ENCODE peak calls at places on chromosomes 12 and 14, in four cellular contexts. H is pancreas, F is RWPE2, N is AG04450. A is an unnamed sample.

GRCh38 chr12:126084480-126084879 is 1019.2 kb downstream of the AACS start:
- DNase-seq in H (peak), F (no peak), N (no peak), A (no peak)

GRCh38 chr12:40672650-40673319 is 19.5 kb upstream of the CNTN1 start:
- DNase-seq in H (no peak), F (no peak), N (no peak), A (no peak)

GRCh38 chr12:14773685-14774073 is 29.6 kb downstream of the WBP11 start:
- DNase-seq in H (no peak), F (no peak), N (no peak), A (no peak)

GRCh38 chr14:36111822-36112583 is 64.5 kb downstream of the PTCSC3 start:
- DNase-seq in H (no peak), F (no peak), N (no peak), A (no peak)

GRCh38 chr14:68941820-68942219 is 37.3 kb downstream of the ACTN1 start:
- DNase-seq in H (peak), F (peak), N (peak), A (peak)

GRCh38 chr14:21382095-21382494 is 1.7 kb downstream of the SUPT16H start:
- DNase-seq in H (no peak), F (no peak), N (no peak), A (no peak)

GRCh38 chr14:72608391-72609204 is 285.3 kb downstream of the DPF3 start:
- DNase-seq in H (no peak), F (no peak), N (peak), A (no peak)

GRCh38 chr12:120262852-120263724 is 2.4 kb downstream of the PXN start:
- DNase-seq in H (no peak), F (no peak), N (no peak), A (peak)

GRCh38 chr12:2008677-2009076 is 4.4 kb upstream of the DCP1B start:
- DNase-seq in H (no peak), F (no peak), N (peak), A (no peak)

GRCh38 chr14:24845851-24846250 is 204.1 kb downstream of the STXBP6 start:
- DNase-seq in H (no peak), F (no peak), N (no peak), A (no peak)

GRCh38 chr12:92028039-92028709 is 117.5 kb downstream of the BTG1 start:
- DNase-seq in H (no peak), F (no peak), N (no peak), A (no peak)

GRCh38 chr12:19957578-19957977 is 410.8 kb upstream of the PDE3A start:
- DNase-seq in H (no peak), F (no peak), N (no peak), A (no peak)

GRCh38 chr12:26109343-26109841 is 15.4 kb downstream of the BHLHE41 start:
- DNase-seq in H (peak), F (no peak), N (no peak), A (peak)

GRCh38 chr12:27548301-27549199 is 24.5 kb downstream of the PPFIBP1 start:
- DNase-seq in H (no peak), F (no peak), N (no peak), A (no peak)

GRCh38 chr12:27551172-27551840 is 27.3 kb downstream of the PPFIBP1 start:
- DNase-seq in H (no peak), F (no peak), N (no peak), A (no peak)

GRCh38 chr12:27550653-27550975 is 26.6 kb downstream of the PPFIBP1 start:
- DNase-seq in H (no peak), F (no peak), N (no peak), A (no peak)

GRCh38 chr12:27549231-27549800 is 25.3 kb downstream of the PPFIBP1 start:
- DNase-seq in H (no peak), F (no peak), N (no peak), A (no peak)

GRCh38 chr12:27549801-27550652 is 26.0 kb downstream of the PPFIBP1 start:
- DNase-seq in H (peak), F (peak), N (peak), A (peak)
- H3K4me3 ChIP-seq in H (no peak), F (no peak), N (peak), A (no peak)

GRCh38 chr14:45664668-45665356 is 411.8 kb upstream of the MIS18BP1 start:
- DNase-seq in H (no peak), F (no peak), N (no peak), A (no peak)
- TF ChIP-seq CTCF in H (no peak), F (peak), N (no peak), A (no peak)

GRCh38 chr12:124477109-124477915 is 90.1 kb downstream of the NCOR2 start:
- DNase-seq in H (no peak), F (no peak), N (no peak), A (no peak)
- H3K4me3 ChIP-seq in H (no peak), F (no peak), N (no peak), A (no peak)

DNA sequence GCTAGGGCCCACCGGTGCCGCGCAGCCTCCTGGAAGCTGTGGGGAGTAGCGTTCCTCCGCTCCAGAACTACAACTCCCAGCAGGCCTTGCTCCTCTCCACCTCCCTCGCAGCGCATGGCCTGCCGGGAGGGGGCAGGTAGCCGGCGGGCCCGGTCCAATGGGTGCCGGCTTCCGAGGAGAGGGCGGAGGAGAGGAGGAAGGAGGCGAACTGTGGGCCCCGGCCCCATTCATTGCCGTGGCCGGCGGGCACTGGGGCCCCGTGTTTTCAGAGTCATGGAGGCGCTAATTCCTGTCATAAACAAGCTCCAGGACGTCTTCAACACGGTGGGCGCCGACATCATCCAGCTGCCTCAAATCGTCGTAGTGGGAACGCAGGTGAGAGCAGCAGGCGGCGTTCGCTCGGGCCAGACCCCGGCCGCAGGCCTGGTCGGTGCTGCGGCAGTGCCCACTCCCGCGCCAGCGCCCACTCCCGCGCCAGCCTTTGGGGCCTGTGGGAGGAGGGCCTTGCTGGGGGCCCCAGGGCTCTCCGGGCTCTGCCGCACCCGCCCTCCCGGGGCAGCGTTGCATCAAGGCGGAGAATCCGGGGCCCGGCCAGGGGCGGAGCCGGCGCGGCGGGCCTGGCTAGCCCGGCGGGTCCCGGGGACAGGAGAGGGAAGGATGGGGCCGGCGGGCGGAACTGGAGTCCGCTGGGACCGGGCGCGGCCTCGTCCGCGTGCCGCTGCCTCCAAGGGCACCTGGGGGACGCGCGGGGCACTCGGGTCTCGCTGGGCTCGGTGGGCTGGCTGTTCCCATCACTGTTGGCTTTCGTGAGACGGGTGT is at the start of gene DNM1L:
- DNase-seq in H (peak), F (peak), N (peak), A (peak)
- TF ChIP-seq CTCF in H (no peak), F (no peak), N (no peak), A (no peak)